ENCODE peak calls at places on chromosomes 6 and 20, in four cellular contexts. W is posterior cingulate gyrus, Z is left cardiac atrium, T is colonic mucosa. Y is an unnamed sample.

GRCh38 chr6:8246403-8246802 is 144.1 kb upstream of the EEF1E1 start:
- DNase-seq in Z (no peak), W (no peak), T (no peak), Y (no peak)

GRCh38 chr6:40324206-40324605 is 263.0 kb downstream of the LRFN2 start:
- DNase-seq in T (no peak), Z (no peak), W (no peak), Y (no peak)

GRCh38 chr20:37316116-37316774 is 26.8 kb downstream of the MANBAL start:
- DNase-seq in T (no peak), W (no peak), Z (no peak), Y (no peak)

GRCh38 chr6:163231356-163232014 is 183.0 kb upstream of the QKI start:
- DNase-seq in Z (no peak), W (no peak), T (no peak), Y (no peak)

GRCh38 chr6:14017626-14018475 is 93.1 kb downstream of the RNF182 start:
- DNase-seq in W (no peak), T (no peak), Z (no peak), Y (no peak)

GRCh38 chr20:19757487-19757972 is 528 bp upstream of the RIN2 start:
- DNase-seq in W (peak), T (peak), Z (peak), Y (peak)

GRCh38 chr6:6218246-6219085 is 102.0 kb downstream of the F13A1 start:
- DNase-seq in T (no peak), W (no peak), Z (no peak), Y (no peak)

GRCh38 chr20:56155625-56156024 is 92.9 kb upstream of the MC3R start:
- DNase-seq in Z (no peak), T (no peak), W (no peak), Y (no peak)

GRCh38 chr20:36752582-36752981 is 6.7 kb upstream of the NDRG3 start:
- DNase-seq in Z (no peak), W (no peak), T (no peak), Y (no peak)

GRCh38 chr20:25223179-25223661 is 24.7 kb upstream of the PYGB start:
- DNase-seq in W (no peak), Z (no peak), T (peak), Y (no peak)

Y was measured in Right ventricle myocardium superior.